ENCODE peak calls at places on chromosomes 3 and 15, in ten cellular contexts. D, V, C, J, F, U, S, P, B and H are unnamed samples.

GRCh38 chr3:105867690-105868449 is 942 bp downstream of the CBLB start:
- DNase-seq in V (no peak), F (no peak), P (no peak), J (no peak), C (no peak), B (no peak), D (no peak), U (no peak), S (peak), H (no peak)

GRCh38 chr3:79515072-79515471 is 252.7 kb downstream of the ROBO1 start:
- DNase-seq in C (no peak), F (no peak), V (no peak), P (no peak), U (no peak), B (no peak), S (no peak), D (no peak), J (no peak), H (no peak)

GRCh38 chr3:47227678-47228077 is 54.9 kb downstream of the KIF9 start:
- DNase-seq in S (no peak), F (no peak), B (no peak), C (no peak), J (peak), D (no peak), V (no peak), P (no peak), U (no peak), H (no peak)

GRCh38 chr3:58521002-58521670 is 15.9 kb downstream of the ACOX2 start:
- DNase-seq in P (no peak), V (no peak), F (no peak), J (no peak), B (no peak), U (no peak), S (no peak), C (no peak), D (no peak), H (no peak)

GRCh38 chr3:59774613-59775012 is 724.8 kb upstream of the CFAP20DC start:
- DNase-seq in P (no peak), B (no peak), V (no peak), C (no peak), U (no peak), S (peak), D (peak), F (no peak), J (no peak), H (no peak)

GRCh38 chr15:76711351-76711827 is 193.8 kb downstream of the SCAPER start:
- DNase-seq in V (no peak), F (no peak), B (no peak), U (no peak), S (no peak), D (no peak), C (no peak), J (no peak), P (no peak), H (no peak)

GRCh38 chr3:21783834-21784233 is 32.8 kb upstream of the ZNF385D start:
- DNase-seq in S (no peak), C (no peak), B (no peak), D (no peak), F (no peak), V (no peak), U (no peak), P (no peak), J (no peak), H (no peak)

GRCh38 chr3:107431298-107432012 is 54.2 kb downstream of the CCDC54 start:
- DNase-seq in J (peak), F (no peak), U (peak), C (peak), V (no peak), S (peak), B (peak), P (peak), D (peak), H (peak)

GRCh38 chr3:168532135-168532534 is 436.4 kb upstream of the GOLIM4 start:
- DNase-seq in F (no peak), J (no peak), V (no peak), U (no peak), D (no peak), B (no peak), S (no peak), P (no peak), C (no peak), H (no peak)

GRCh38 chr15:31292391-31293020 is 34.1 kb upstream of the KLF13 start:
- DNase-seq in V (no peak), J (no peak), F (no peak), S (no peak), U (no peak), C (no peak), P (no peak), D (no peak), B (no peak), H (peak)

GRCh38 chr15:25464784-25465183 is 26.0 kb upstream of the UBE3A start:
- DNase-seq in F (no peak), S (no peak), B (no peak), D (no peak), V (no peak), C (no peak), P (no peak), J (no peak), U (no peak), H (no peak)

GRCh38 chr3:124201786-124202185 is 209.9 kb upstream of the ROPN1 start:
- DNase-seq in C (no peak), S (no peak), U (peak), J (peak), V (no peak), B (no peak), F (no peak), D (no peak), P (peak), H (no peak)

GRCh38 chr3:72818092-72818721 is 30.0 kb downstream of the SHQ1 start:
- DNase-seq in U (no peak), S (no peak), D (peak), P (no peak), C (no peak), F (peak), B (no peak), J (no peak), V (no peak), H (no peak)

GRCh38 chr15:68570974-68571373 is 7.8 kb upstream of the CORO2B start:
- DNase-seq in S (no peak), J (no peak), U (no peak), B (no peak), C (no peak), D (no peak), P (no peak), F (no peak), V (no peak), H (no peak)

GRCh38 chr3:159855599-159856495 is 132.8 kb upstream of the IL12A start:
- DNase-seq in F (no peak), S (no peak), V (no peak), B (no peak), D (peak), J (no peak), C (no peak), U (no peak), P (no peak), H (no peak)

GRCh38 chr15:83692820-83693581 is 39.1 kb downstream of the ADAMTSL3 start:
- DNase-seq in C (no peak), U (no peak), F (no peak), P (no peak), B (no peak), S (no peak), J (no peak), V (no peak), D (no peak), H (no peak)

GRCh38 chr15:57503051-57503702 is 88.5 kb upstream of the MYZAP start:
- DNase-seq in B (no peak), J (no peak), U (no peak), V (no peak), P (no peak), S (no peak), D (no peak), C (no peak), F (no peak), H (no peak)

GRCh38 chr3:74055064-74055463 is 430.3 kb upstream of the PDZRN3 start:
- DNase-seq in S (no peak), U (no peak), B (no peak), P (no peak), V (no peak), J (no peak), C (no peak), D (no peak), F (no peak), H (no peak)

GRCh38 chr3:195116393-195117185 is 154.4 kb downstream of the XXYLT1 start:
- DNase-seq in P (no peak), B (no peak), D (no peak), U (no peak), V (no peak), S (no peak), C (no peak), F (no peak), J (no peak), H (no peak)

GRCh38 chr15:61053401-61053800 is 175.7 kb downstream of the RORA start:
- DNase-seq in D (no peak), F (no peak), V (no peak), B (no peak), U (no peak), J (no peak), P (no peak), S (no peak), C (no peak), H (no peak)

GRCh38 chr3:48478631-48479555 is 25.1 kb downstream of the SHISA5 start:
- DNase-seq in J (no peak), S (no peak), V (peak), P (no peak), F (no peak), D (no peak), C (no peak), U (no peak), B (peak), H (peak)

GRCh38 chr3:861721-862120 is 231.1 kb upstream of the CNTN6 start:
- DNase-seq in S (no peak), B (no peak), P (no peak), V (no peak), D (no peak), F (no peak), J (no peak), C (no peak), U (no peak), H (no peak)

GRCh38 chr3:8891774-8892173 is 71.5 kb downstream of the RAD18 start:
- DNase-seq in C (no peak), D (no peak), F (no peak), U (no peak), S (no peak), P (no peak), V (no peak), J (no peak), B (no peak), H (no peak)

GRCh38 chr15:69164807-69165636 is 4.6 kb downstream of the GLCE start:
- DNase-seq in C (no peak), B (no peak), S (no peak), J (no peak), F (no peak), U (no peak), V (no peak), P (no peak), D (peak), H (no peak)

GRCh38 chr15:100123611-100124010 is 218.2 kb downstream of the ADAMTS17 start:
- DNase-seq in V (no peak), J (no peak), U (no peak), F (no peak), B (no peak), P (no peak), D (no peak), C (no peak), S (no peak), H (no peak)

GRCh38 chr15:69045810-69046209 is 31.3 kb downstream of the NOX5 start:
- DNase-seq in D (peak), S (no peak), V (no peak), J (no peak), U (no peak), F (no peak), P (no peak), B (no peak), C (no peak), H (no peak)

GRCh38 chr3:53729618-53730017 is 116.6 kb downstream of the CHDH start:
- DNase-seq in S (no peak), B (no peak), J (no peak), C (no peak), P (no peak), V (no peak), F (no peak), D (no peak), U (no peak), H (no peak)

GRCh38 chr3:180990494-180990893 is 958 bp upstream of the DNAJC19 start:
- DNase-seq in B (no peak), P (no peak), D (no peak), F (no peak), J (no peak), U (no peak), V (no peak), C (no peak), S (no peak), H (no peak)

GRCh38 chr3:73341272-73341671 is 279.8 kb downstream of the EBLN2 start:
- DNase-seq in P (no peak), S (no peak), C (no peak), B (no peak), V (no peak), U (no peak), J (no peak), F (no peak), D (no peak), H (no peak)

GRCh38 chr3:182413061-182413460 is 380.2 kb upstream of the ATP11B start:
- DNase-seq in J (no peak), S (no peak), F (no peak), P (no peak), D (no peak), B (no peak), V (no peak), U (no peak), C (no peak), H (no peak)

GRCh38 chr3:125381743-125382142 is 6.6 kb upstream of the ZNF148 start:
- DNase-seq in U (no peak), F (no peak), C (no peak), V (no peak), B (no peak), J (no peak), P (no peak), S (no peak), D (peak), H (peak)

GRCh38 chr3:123157209-123157597 is 44.5 kb upstream of the SEC22A start:
- DNase-seq in F (no peak), S (no peak), D (no peak), P (no peak), C (no peak), U (no peak), J (no peak), B (no peak), V (no peak), H (no peak)

GRCh38 chr15:73940061-73940981 is 14.1 kb downstream of the LOXL1 start:
- DNase-seq in U (no peak), S (no peak), B (no peak), J (peak), C (no peak), F (no peak), D (no peak), V (no peak), P (no peak), H (no peak)

GRCh38 chr3:9301798-9302197 is 52.4 kb upstream of the SRGAP3 start:
- DNase-seq in P (no peak), F (no peak), S (no peak), D (no peak), V (no peak), J (no peak), C (no peak), B (no peak), U (no peak), H (no peak)

GRCh38 chr15:66147440-66147839 is 106.1 kb downstream of the MEGF11 start:
- DNase-seq in J (no peak), C (no peak), F (no peak), S (no peak), U (no peak), V (no peak), D (no peak), P (no peak), B (no peak), H (no peak)

GRCh38 chr3:39142067-39142466 is 11.3 kb downstream of the CSRNP1 start:
- DNase-seq in C (no peak), P (peak), V (no peak), J (no peak), U (peak), D (no peak), S (no peak), F (no peak), B (no peak), H (no peak)

GRCh38 chr15:76190767-76191538 is 120.3 kb downstream of the ETFA start:
- DNase-seq in P (peak), F (peak), C (peak), J (peak), D (peak), B (peak), U (peak), S (no peak), V (peak), H (peak)

GRCh38 chr3:71492566-71492965 is 91.0 kb downstream of the FOXP1 start:
- DNase-seq in D (no peak), F (no peak), C (no peak), V (no peak), S (no peak), P (no peak), U (no peak), B (no peak), J (no peak), H (no peak)